ENCODE peak calls at places on chromosomes 1 and 21, in four cellular contexts. One of them, this sample, is unnamed.

GRCh38 chr1:94593611-94594010 is 52.1 kb upstream of the F3 start:
- DNase-seq in HAP-1: no peak
- DNase-seq in neural progenitor cell: no peak
- DNase-seq in GM20000: no peak
- DNase-seq in this sample: no peak

GRCh38 chr1:111209622-111210021 is 9.2 kb upstream of the DENND2D start:
- DNase-seq in HAP-1: no peak
- DNase-seq in neural progenitor cell: no peak
- DNase-seq in GM20000: no peak
- DNase-seq in this sample: no peak

GRCh38 chr1:101664726-101665125 is 332.0 kb downstream of the OLFM3 start:
- DNase-seq in HAP-1: no peak
- DNase-seq in neural progenitor cell: no peak
- DNase-seq in GM20000: no peak
- DNase-seq in this sample: no peak

GRCh38 chr1:184708084-184708676 is 46.5 kb downstream of the EDEM3 start:
- DNase-seq in GM20000: no peak
- DNase-seq in neural progenitor cell: no peak
- DNase-seq in HAP-1: no peak
- DNase-seq in this sample: no peak

GRCh38 chr21:38807481-38807880 is 1.8 kb downstream of the ETS2 start:
- DNase-seq in neural progenitor cell: peak; percentile 67
- DNase-seq in GM20000: no peak
- DNase-seq in HAP-1: peak; percentile 94
- DNase-seq in this sample: peak; percentile 39

GRCh38 chr1:24111264-24111997 is 504 bp downstream of the MYOM3 start:
- DNase-seq in GM20000: no peak
- DNase-seq in neural progenitor cell: no peak
- DNase-seq in HAP-1: no peak
- DNase-seq in this sample: no peak

GRCh38 chr1:177948336-177948972 is 21.4 kb downstream of the SEC16B start:
- DNase-seq in neural progenitor cell: peak; percentile 75
- DNase-seq in HAP-1: peak; percentile 68
- DNase-seq in GM20000: peak; percentile 55
- DNase-seq in this sample: peak; percentile 89

GRCh38 chr1:175671066-175671465 is 72.3 kb downstream of the TNR start:
- DNase-seq in GM20000: no peak
- DNase-seq in HAP-1: no peak
- DNase-seq in neural progenitor cell: no peak
- DNase-seq in this sample: no peak

GRCh38 chr1:154891452-154891851 is 21.4 kb upstream of the KCNN3 start:
- DNase-seq in HAP-1: no peak
- DNase-seq in neural progenitor cell: no peak
- DNase-seq in GM20000: no peak
- DNase-seq in this sample: no peak

GRCh38 chr1:202122639-202123335 is at the start of gene GPR37L1:
- DNase-seq in neural progenitor cell: peak; percentile 91
- DNase-seq in GM20000: no peak
- DNase-seq in HAP-1: no peak
- DNase-seq in this sample: peak; percentile 83

GRCh38 chr1:192878249-192878648 is 69.4 kb downstream of the RGS2 start:
- DNase-seq in neural progenitor cell: no peak
- DNase-seq in HAP-1: no peak
- DNase-seq in GM20000: no peak
- DNase-seq in this sample: no peak

GRCh38 chr1:3139871-3140837 is 71.2 kb downstream of the PRDM16 start:
- DNase-seq in HAP-1: no peak
- DNase-seq in GM20000: no peak
- DNase-seq in neural progenitor cell: no peak
- DNase-seq in this sample: peak; percentile 52

GRCh38 chr1:39695011-39695410 is 3.8 kb upstream of the HPCAL4 start:
- DNase-seq in HAP-1: no peak
- DNase-seq in GM20000: no peak
- DNase-seq in neural progenitor cell: no peak
- DNase-seq in this sample: no peak

GRCh38 chr1:229238231-229238630 is 32.7 kb upstream of the RAB4A start:
- DNase-seq in neural progenitor cell: no peak
- DNase-seq in GM20000: no peak
- DNase-seq in HAP-1: no peak
- DNase-seq in this sample: no peak

GRCh38 chr1:115430717-115431116 is 92.7 kb upstream of the NGF start:
- DNase-seq in GM20000: no peak
- DNase-seq in HAP-1: no peak
- DNase-seq in neural progenitor cell: no peak
- DNase-seq in this sample: peak; percentile 16

GRCh38 chr21:42735944-42736343 is 82.5 kb downstream of the PDE9A start:
- DNase-seq in GM20000: no peak
- DNase-seq in HAP-1: no peak
- DNase-seq in neural progenitor cell: no peak
- DNase-seq in this sample: no peak

GRCh38 chr1:9242338-9242969 is 7.9 kb downstream of the H6PD start:
- DNase-seq in HAP-1: no peak
- DNase-seq in neural progenitor cell: no peak
- DNase-seq in GM20000: no peak
- DNase-seq in this sample: peak; percentile 77

GRCh38 chr1:174902531-174903099 is 97.1 kb upstream of the CACYBP start:
- DNase-seq in GM20000: no peak
- DNase-seq in HAP-1: no peak
- DNase-seq in neural progenitor cell: no peak
- DNase-seq in this sample: no peak

GRCh38 chr1:77796695-77797405 is 17.4 kb downstream of the MIGA1 start:
- DNase-seq in HAP-1: no peak
- DNase-seq in neural progenitor cell: peak; percentile 4
- DNase-seq in GM20000: no peak
- DNase-seq in this sample: no peak

GRCh38 chr1:108719654-108720435 is 7.1 kb downstream of the FNDC7 start:
- DNase-seq in HAP-1: no peak
- DNase-seq in GM20000: no peak
- DNase-seq in neural progenitor cell: no peak
- DNase-seq in this sample: no peak

GRCh38 chr1:247335871-247336270 is 4.2 kb upstream of the ZNF496 start:
- DNase-seq in HAP-1: no peak
- DNase-seq in GM20000: no peak
- DNase-seq in neural progenitor cell: peak; percentile 23
- DNase-seq in this sample: peak; percentile 59

GRCh38 chr1:26021647-26022403 is at the start of gene EXTL1:
- DNase-seq in GM20000: no peak
- DNase-seq in HAP-1: peak; percentile 21
- DNase-seq in neural progenitor cell: peak; percentile 91
- DNase-seq in this sample: peak; percentile 93

GRCh38 chr1:48039088-48040049 is 42.2 kb upstream of the TRABD2B start:
- DNase-seq in neural progenitor cell: no peak
- DNase-seq in HAP-1: no peak
- DNase-seq in GM20000: peak; percentile 18
- DNase-seq in this sample: peak; percentile 96